ENCODE peak calls at places on chromosomes 12 and 14, in seven cellular contexts. I, Y, M, V, A, S and P are unnamed samples.
A peak's percentile ranks its signal among the peaks of the same experiment; 100 is the strongest.

GRCh38 chr12:130880411-130880885 is 8.6 kb downstream of the RAN start:
- DNase-seq in V (no peak), S (no peak), A (no peak), I (no peak), Y (no peak), M (peak; percentile 10), P (peak; percentile 30)

GRCh38 chr14:37232907-37233481 is 35.3 kb downstream of the MIPOL1 start:
- DNase-seq in Y (no peak), S (no peak), I (peak; percentile 69), A (no peak), M (no peak), V (peak; percentile 56), P (no peak)

GRCh38 chr12:61502179-61502578 is 758.0 kb upstream of the USP15 start:
- DNase-seq in Y (no peak), S (no peak), I (no peak), A (no peak), M (no peak), V (no peak), P (no peak)

GRCh38 chr12:2198088-2198501 is 145.3 kb downstream of the CACNA1C start:
- DNase-seq in I (peak; percentile 64), V (no peak), A (no peak), Y (no peak), S (no peak), M (no peak), P (no peak)

GRCh38 chr14:24259282-24260025 is 3.5 kb downstream of the TGM1 start:
- DNase-seq in M (no peak), I (no peak), A (no peak), Y (no peak), V (no peak), S (no peak), P (no peak)

GRCh38 chr14:103880986-103881926 is 33.9 kb upstream of the PPP1R13B start:
- DNase-seq in M (no peak), S (peak; percentile 83), I (no peak), A (no peak), V (no peak), Y (no peak), P (no peak)

GRCh38 chr12:131002271-131002670 is 48.6 kb downstream of the ADGRD1 start:
- DNase-seq in I (no peak), S (no peak), A (no peak), M (peak; percentile 56), V (no peak), Y (peak; percentile 12), P (peak; percentile 62)

GRCh38 chr14:72743626-72744025 is 150.3 kb downstream of the DPF3 start:
- DNase-seq in V (peak; percentile 39), S (peak; percentile 13), Y (no peak), M (no peak), A (no peak), I (no peak), P (no peak)

GRCh38 chr12:104682790-104683279 is 226.1 kb downstream of the CHST11 start:
- DNase-seq in M (peak; percentile 59), A (peak; percentile 35), S (no peak), V (no peak), Y (no peak), I (no peak), P (peak; percentile 42)

GRCh38 chr14:73663548-73664212 is 18.9 kb downstream of the DNAL1 start:
- DNase-seq in A (no peak), I (no peak), Y (no peak), S (no peak), V (no peak), M (no peak), P (no peak)

GRCh38 chr12:86249856-86250255 is 6.3 kb downstream of the MGAT4C start:
- DNase-seq in I (peak; percentile 70), S (no peak), Y (no peak), M (no peak), A (no peak), V (no peak), P (no peak)

GRCh38 chr12:127024791-127025190 is 1242.2 kb upstream of the TMEM132C start:
- DNase-seq in I (no peak), M (no peak), Y (no peak), A (no peak), S (no peak), V (no peak), P (no peak)

GRCh38 chr14:100898935-100899840 is 4.3 kb downstream of the RTL1 start:
- DNase-seq in I (no peak), Y (no peak), S (no peak), M (no peak), A (no peak), V (peak; percentile 95), P (no peak)

GRCh38 chr14:102819176-102819628 is 42.0 kb downstream of the TRAF3 start:
- DNase-seq in Y (no peak), A (no peak), M (peak; percentile 53), S (peak; percentile 49), I (no peak), V (no peak), P (no peak)

GRCh38 chr12:103495783-103496456 is at the start of gene C12orf42:
- DNase-seq in V (peak; percentile 74), A (no peak), S (no peak), I (no peak), Y (no peak), M (peak; percentile 31), P (no peak)

GRCh38 chr12:79451988-79452387 is 238.8 kb downstream of the PAWR start:
- DNase-seq in S (peak; percentile 25), Y (peak; percentile 70), V (peak; percentile 28), I (peak; percentile 88), A (no peak), M (no peak), P (no peak)

GRCh38 chr12:52230364-52231281 is 2.4 kb upstream of the KRT7 start:
- DNase-seq in A (no peak), M (no peak), V (no peak), I (peak; percentile 68), S (no peak), Y (no peak), P (no peak)

GRCh38 chr12:77122236-77122635 is 56.9 kb upstream of the E2F7 start:
- DNase-seq in S (no peak), A (no peak), Y (no peak), V (no peak), I (peak; percentile 97), M (no peak), P (no peak)

GRCh38 chr14:79016828-79017505 is 846.8 kb downstream of the NRXN3 start:
- DNase-seq in M (no peak), S (no peak), V (peak; percentile 56), I (peak; percentile 88), A (no peak), Y (no peak), P (no peak)

GRCh38 chr12:107684990-107685359 is 624 bp upstream of the PWP1 start:
- DNase-seq in I (peak; percentile 35), S (no peak), M (no peak), V (peak; percentile 86), Y (no peak), A (no peak), P (no peak)

GRCh38 chr12:116015525-116015924 is 262.0 kb downstream of the MED13L start:
- DNase-seq in I (peak; percentile 68), V (peak; percentile 30), A (no peak), Y (no peak), M (no peak), S (no peak), P (no peak)

GRCh38 chr14:25090716-25091454 is 40.9 kb upstream of the STXBP6 start:
- DNase-seq in A (no peak), Y (no peak), V (no peak), I (peak; percentile 66), M (no peak), S (peak; percentile 48), P (no peak)